ENCODE peak calls at places on chromosomes 13 and 19, in seven cellular contexts. One of them, this sample, is unnamed.

GRCh38 chr19:33064117-33064777 is 441 bp downstream of the RHPN2 start:
- DNase-seq in Panc1: no peak
- DNase-seq in GM12891: peak; percentile 60
- DNase-seq in GM23338: peak; percentile 79
- DNase-seq in breast epithelium: no peak
- DNase-seq in stomach: peak; percentile 71
- DNase-seq in spleen: peak; percentile 82
- DNase-seq in this sample: peak; percentile 45

GRCh38 chr19:45467456-45468158 is at the start of gene FOSB:
- DNase-seq in Panc1: no peak
- DNase-seq in GM12891: peak; percentile 82
- DNase-seq in GM23338: peak; percentile 99
- DNase-seq in breast epithelium: peak; percentile 96
- DNase-seq in stomach: peak; percentile 97
- DNase-seq in spleen: peak; percentile 97
- DNase-seq in this sample: peak; percentile 82

GRCh38 chr13:59946924-59947323 is 216.8 kb downstream of the DIAPH3 start:
- DNase-seq in Panc1: no peak
- DNase-seq in GM12891: no peak
- DNase-seq in GM23338: no peak
- DNase-seq in breast epithelium: no peak
- DNase-seq in stomach: no peak
- DNase-seq in spleen: no peak
- DNase-seq in this sample: no peak

GRCh38 chr19:5253403-5254110 is 87.1 kb downstream of the PTPRS start:
- DNase-seq in Panc1: no peak
- DNase-seq in GM12891: no peak
- DNase-seq in GM23338: no peak
- DNase-seq in breast epithelium: no peak
- DNase-seq in stomach: no peak
- DNase-seq in spleen: no peak
- DNase-seq in this sample: no peak

GRCh38 chr13:79859756-79860155 is 378.8 kb downstream of the NDFIP2 start:
- DNase-seq in Panc1: no peak
- DNase-seq in GM12891: no peak
- DNase-seq in GM23338: no peak
- DNase-seq in breast epithelium: no peak
- DNase-seq in stomach: no peak
- DNase-seq in spleen: no peak
- DNase-seq in this sample: no peak

GRCh38 chr19:16193466-16193865 is 4.2 kb upstream of the AP1M1 start:
- DNase-seq in Panc1: no peak
- DNase-seq in GM12891: no peak
- DNase-seq in GM23338: peak; percentile 73
- DNase-seq in breast epithelium: no peak
- DNase-seq in stomach: peak; percentile 79
- DNase-seq in spleen: peak; percentile 11
- DNase-seq in this sample: no peak

GRCh38 chr19:1027020-1027952 is 878 bp downstream of the CNN2 start:
- DNase-seq in Panc1: no peak
- DNase-seq in GM12891: no peak
- DNase-seq in GM23338: no peak
- DNase-seq in breast epithelium: no peak
- DNase-seq in stomach: no peak
- DNase-seq in spleen: peak; percentile 88
- DNase-seq in this sample: no peak

GRCh38 chr19:46613525-46613924 is 11.4 kb downstream of the PTGIR start:
- DNase-seq in Panc1: no peak
- DNase-seq in GM12891: no peak
- DNase-seq in GM23338: no peak
- DNase-seq in breast epithelium: no peak
- DNase-seq in stomach: no peak
- DNase-seq in spleen: peak; percentile 59
- DNase-seq in this sample: no peak

GRCh38 chr19:5691205-5691929 is 1.3 kb downstream of the RPL36 start:
- DNase-seq in Panc1: no peak
- DNase-seq in GM12891: no peak
- DNase-seq in GM23338: peak; percentile 47
- DNase-seq in breast epithelium: peak; percentile 63
- DNase-seq in stomach: peak; percentile 66
- DNase-seq in spleen: peak; percentile 89
- DNase-seq in this sample: no peak

GRCh38 chr19:16541526-16542044 is 652 bp downstream of the CHERP start:
- DNase-seq in Panc1: no peak
- DNase-seq in GM12891: no peak
- DNase-seq in GM23338: peak; percentile 48
- DNase-seq in breast epithelium: no peak
- DNase-seq in stomach: no peak
- DNase-seq in spleen: no peak
- DNase-seq in this sample: no peak

GRCh38 chr13:99496322-99497142 is 4.7 kb upstream of the TM9SF2 start:
- DNase-seq in Panc1: peak; percentile 72
- DNase-seq in GM12891: no peak
- DNase-seq in GM23338: peak; percentile 67
- DNase-seq in breast epithelium: peak; percentile 42
- DNase-seq in stomach: peak; percentile 81
- DNase-seq in spleen: peak; percentile 84
- DNase-seq in this sample: no peak
- TF ChIP-seq POLR2AphosphoS5 in Panc1: peak; percentile 47
- TF ChIP-seq POLR2AphosphoS5 in GM12891: no peak
- TF ChIP-seq POLR2AphosphoS5 in GM23338: no peak
- TF ChIP-seq POLR2AphosphoS5 in breast epithelium: no peak
- TF ChIP-seq POLR2AphosphoS5 in stomach: no peak
- TF ChIP-seq POLR2AphosphoS5 in spleen: no peak
- TF ChIP-seq POLR2AphosphoS5 in this sample: no peak

GRCh38 chr19:7229735-7230134 is 64.5 kb downstream of the INSR start:
- DNase-seq in Panc1: no peak
- DNase-seq in GM12891: no peak
- DNase-seq in GM23338: no peak
- DNase-seq in breast epithelium: no peak
- DNase-seq in stomach: no peak
- DNase-seq in spleen: no peak
- DNase-seq in this sample: no peak
- TF ChIP-seq POLR2AphosphoS5 in Panc1: no peak
- TF ChIP-seq POLR2AphosphoS5 in GM12891: no peak
- TF ChIP-seq POLR2AphosphoS5 in GM23338: no peak
- TF ChIP-seq POLR2AphosphoS5 in breast epithelium: no peak
- TF ChIP-seq POLR2AphosphoS5 in stomach: no peak
- TF ChIP-seq POLR2AphosphoS5 in spleen: no peak
- TF ChIP-seq POLR2AphosphoS5 in this sample: no peak

GRCh38 chr19:15124572-15125231 is 17.5 kb downstream of the SYDE1 start:
- DNase-seq in Panc1: no peak
- DNase-seq in GM12891: no peak
- DNase-seq in GM23338: peak; percentile 87
- DNase-seq in breast epithelium: no peak
- DNase-seq in stomach: peak; percentile 55
- DNase-seq in spleen: no peak
- DNase-seq in this sample: peak; percentile 28

GRCh38 chr19:15123031-15123890 is 16.1 kb downstream of the SYDE1 start:
- DNase-seq in Panc1: no peak
- DNase-seq in GM12891: no peak
- DNase-seq in GM23338: no peak
- DNase-seq in breast epithelium: no peak
- DNase-seq in stomach: no peak
- DNase-seq in spleen: no peak
- DNase-seq in this sample: no peak

GRCh38 chr19:15123900-15124299 is 16.7 kb downstream of the SYDE1 start:
- DNase-seq in Panc1: no peak
- DNase-seq in GM12891: no peak
- DNase-seq in GM23338: no peak
- DNase-seq in breast epithelium: no peak
- DNase-seq in stomach: peak; percentile 83
- DNase-seq in spleen: no peak
- DNase-seq in this sample: no peak

GRCh38 chr19:15126511-15126910 is 19.3 kb downstream of the SYDE1 start:
- DNase-seq in Panc1: no peak
- DNase-seq in GM12891: no peak
- DNase-seq in GM23338: no peak
- DNase-seq in breast epithelium: no peak
- DNase-seq in stomach: no peak
- DNase-seq in spleen: no peak
- DNase-seq in this sample: no peak

DNA sequence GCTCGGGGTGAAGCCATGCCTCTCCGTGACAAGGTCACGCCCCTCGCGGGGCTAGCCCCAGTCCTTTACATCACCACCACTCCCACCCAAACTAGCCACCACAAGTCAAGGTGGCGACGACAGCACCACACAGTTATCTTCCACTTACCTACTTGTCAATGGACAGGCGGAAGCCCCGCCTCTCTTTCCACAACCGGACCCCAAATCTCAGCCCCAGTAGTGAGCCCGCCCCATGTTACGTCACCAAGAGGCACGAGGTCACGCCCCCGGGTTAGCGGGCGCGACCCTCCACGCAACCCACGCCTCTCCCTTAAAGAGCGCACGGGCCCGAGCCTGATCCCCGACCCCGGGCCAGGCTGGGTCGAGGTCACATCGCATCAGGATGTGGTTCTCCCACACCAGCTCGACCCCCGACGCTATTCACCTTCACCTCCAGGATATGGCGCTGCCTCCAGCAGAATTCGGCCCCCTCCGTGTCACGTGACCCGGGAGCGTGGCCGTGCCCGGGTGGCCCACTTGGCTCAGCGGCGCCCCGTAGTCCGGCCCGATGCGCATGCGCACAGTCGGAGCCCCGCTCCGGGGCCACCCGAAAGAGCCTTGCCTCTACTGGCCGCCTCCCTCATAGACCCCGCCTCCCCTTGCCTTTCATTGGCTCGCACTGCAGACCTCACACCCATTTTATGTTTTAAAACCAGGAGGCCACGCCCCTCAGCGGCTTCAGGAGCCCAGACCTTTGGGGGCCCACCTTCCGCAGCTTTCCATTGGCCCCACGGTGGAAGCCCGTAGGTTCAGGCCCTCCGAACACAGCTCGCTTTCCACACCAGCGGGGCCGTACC is 18.2 kb downstream of the SYDE1 start:
- DNase-seq in Panc1: peak; percentile 82
- DNase-seq in GM12891: peak; percentile 97
- DNase-seq in GM23338: peak; percentile 100
- DNase-seq in breast epithelium: peak; percentile 97
- DNase-seq in stomach: peak; percentile 98
- DNase-seq in spleen: peak; percentile 99
- DNase-seq in this sample: peak; percentile 97
- TF ChIP-seq POLR2AphosphoS5 in Panc1: peak; percentile 66
- TF ChIP-seq POLR2AphosphoS5 in GM12891: peak; percentile 87
- TF ChIP-seq POLR2AphosphoS5 in GM23338: peak; percentile 71
- TF ChIP-seq POLR2AphosphoS5 in breast epithelium: peak; percentile 82
- TF ChIP-seq POLR2AphosphoS5 in stomach: peak; percentile 79
- TF ChIP-seq POLR2AphosphoS5 in spleen: peak; percentile 93
- TF ChIP-seq POLR2AphosphoS5 in this sample: peak; percentile 89

DNA sequence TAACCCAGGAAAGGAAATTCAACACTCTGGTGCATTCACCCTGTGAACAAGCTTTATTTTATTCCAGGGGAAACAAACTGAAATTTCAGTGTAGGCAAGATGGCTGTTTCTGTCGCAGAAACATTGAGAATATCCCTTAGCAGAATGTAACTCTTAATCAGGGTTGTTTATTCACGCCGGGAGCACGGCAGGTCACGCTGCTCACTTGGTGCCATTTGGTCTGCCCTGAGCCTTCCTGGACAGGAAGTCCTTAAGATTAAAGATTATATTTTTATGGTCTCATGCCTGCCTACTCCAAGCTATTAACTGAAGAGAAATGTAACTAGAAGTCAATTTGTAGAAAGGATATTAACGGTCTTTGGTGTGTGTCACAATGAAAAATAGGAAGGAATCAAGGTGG is 185.3 kb upstream of the ARGLU1 start:
- DNase-seq in Panc1: no peak
- DNase-seq in GM12891: no peak
- DNase-seq in GM23338: no peak
- DNase-seq in breast epithelium: no peak
- DNase-seq in stomach: no peak
- DNase-seq in spleen: no peak
- DNase-seq in this sample: no peak
- TF ChIP-seq POLR2AphosphoS5 in Panc1: no peak
- TF ChIP-seq POLR2AphosphoS5 in GM12891: no peak
- TF ChIP-seq POLR2AphosphoS5 in GM23338: no peak
- TF ChIP-seq POLR2AphosphoS5 in breast epithelium: no peak
- TF ChIP-seq POLR2AphosphoS5 in stomach: no peak
- TF ChIP-seq POLR2AphosphoS5 in spleen: no peak
- TF ChIP-seq POLR2AphosphoS5 in this sample: no peak

GRCh38 chr19:29674374-29675119 is 9.3 kb downstream of the PLEKHF1 start:
- DNase-seq in Panc1: no peak
- DNase-seq in GM12891: no peak
- DNase-seq in GM23338: no peak
- DNase-seq in breast epithelium: no peak
- DNase-seq in stomach: no peak
- DNase-seq in spleen: peak; percentile 80
- DNase-seq in this sample: no peak

GRCh38 chr19:29676586-29676985 is 11.3 kb downstream of the PLEKHF1 start:
- DNase-seq in Panc1: no peak
- DNase-seq in GM12891: no peak
- DNase-seq in GM23338: no peak
- DNase-seq in breast epithelium: no peak
- DNase-seq in stomach: peak; percentile 70
- DNase-seq in spleen: peak; percentile 73
- DNase-seq in this sample: no peak

GRCh38 chr19:29673451-29674371 is 8.4 kb downstream of the PLEKHF1 start:
- DNase-seq in Panc1: no peak
- DNase-seq in GM12891: no peak
- DNase-seq in GM23338: no peak
- DNase-seq in breast epithelium: no peak
- DNase-seq in stomach: no peak
- DNase-seq in spleen: peak; percentile 84
- DNase-seq in this sample: no peak

GRCh38 chr19:29675650-29676186 is 10.5 kb downstream of the PLEKHF1 start:
- DNase-seq in Panc1: no peak
- DNase-seq in GM12891: no peak
- DNase-seq in GM23338: no peak
- DNase-seq in breast epithelium: no peak
- DNase-seq in stomach: no peak
- DNase-seq in spleen: peak; percentile 70
- DNase-seq in this sample: no peak

DNA sequence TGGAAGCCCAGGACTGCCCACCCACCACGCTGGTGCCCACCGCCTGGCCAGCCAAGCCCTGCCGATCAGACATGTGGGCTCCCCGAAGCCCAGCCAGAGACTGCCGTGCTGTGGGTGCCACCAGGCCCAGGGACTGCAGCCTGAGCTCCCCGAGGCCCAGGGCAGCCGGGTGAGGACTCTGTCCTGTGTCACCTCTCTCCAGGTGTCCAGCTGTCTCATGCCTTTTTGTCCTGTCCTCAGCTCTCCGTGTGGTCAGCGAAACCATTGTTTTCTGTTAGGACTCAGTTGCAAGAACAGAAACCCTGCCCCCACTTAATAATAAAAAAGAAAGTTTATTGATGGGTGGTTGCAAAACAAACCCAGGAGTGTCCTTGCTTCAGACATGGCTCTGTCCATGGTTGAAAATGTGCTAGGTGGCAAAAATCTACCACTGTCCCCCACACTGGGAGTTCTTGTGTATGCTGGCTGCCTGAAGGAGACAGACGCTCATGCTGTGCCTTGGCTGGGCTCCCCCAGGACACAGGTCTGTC is 9.9 kb downstream of the PLEKHF1 start:
- DNase-seq in Panc1: no peak
- DNase-seq in GM12891: no peak
- DNase-seq in GM23338: no peak
- DNase-seq in breast epithelium: no peak
- DNase-seq in stomach: no peak
- DNase-seq in spleen: peak; percentile 77
- DNase-seq in this sample: no peak
- TF ChIP-seq POLR2AphosphoS5 in Panc1: no peak
- TF ChIP-seq POLR2AphosphoS5 in GM12891: no peak
- TF ChIP-seq POLR2AphosphoS5 in GM23338: no peak
- TF ChIP-seq POLR2AphosphoS5 in breast epithelium: no peak
- TF ChIP-seq POLR2AphosphoS5 in stomach: no peak
- TF ChIP-seq POLR2AphosphoS5 in spleen: no peak
- TF ChIP-seq POLR2AphosphoS5 in this sample: no peak

This sample was measured in GM12892.